ENCODE peak calls at places on chromosomes 16 and 17, in seven cellular contexts. D is neuronal stem cell, T is activated T-cell treated with anti-CD3 and anti-CD28 coated beads for 4 hours, P is RWPE1, G is AG20443, C is ecto neural progenitor cell, J is activated B cell treated with CpG ODN at 0.5 μM for 24 hours. Q is an unnamed sample.
A peak's percentile ranks its signal among the peaks of the same experiment; 100 is the strongest.

GRCh38 chr16:83968483-83968865 is 430 bp downstream of the NECAB2 start:
- DNase-seq in D (no peak), T (no peak), P (no peak), G (peak; percentile 61), C (no peak), J (no peak), Q (no peak)

GRCh38 chr16:87942680-87943079 is 6.4 kb upstream of the CA5A start:
- DNase-seq in D (no peak), T (no peak), P (no peak), G (no peak), C (no peak), J (no peak), Q (no peak)

GRCh38 chr17:33183487-33184026 is 109.5 kb downstream of the ASIC2 start:
- DNase-seq in D (no peak), T (no peak), P (no peak), G (peak; percentile 29), C (no peak), J (no peak), Q (no peak)

GRCh38 chr16:64742560-64742959 is 379.3 kb downstream of the CDH11 start:
- DNase-seq in D (no peak), T (no peak), P (no peak), G (no peak), C (no peak), J (no peak), Q (no peak)

GRCh38 chr17:78450696-78451344 is 72.4 kb downstream of the PGS1 start:
- DNase-seq in D (no peak), T (no peak), P (no peak), G (no peak), C (no peak), J (no peak), Q (no peak)

GRCh38 chr17:68461122-68461539 is 3.8 kb upstream of the WIPI1 start:
- DNase-seq in D (no peak), T (no peak), P (no peak), G (no peak), C (no peak), J (no peak), Q (no peak)

GRCh38 chr16:4272114-4272954 is 489 bp downstream of the TFAP4 start:
- DNase-seq in D (peak; percentile 51), T (no peak), P (peak; percentile 36), G (peak; percentile 48), C (no peak), J (no peak), Q (no peak)

GRCh38 chr16:27991876-27992275 is 71.6 kb downstream of the GSG1L start:
- DNase-seq in D (no peak), T (no peak), P (no peak), G (no peak), C (no peak), J (no peak), Q (no peak)

GRCh38 chr16:11613381-11614303 is 26.9 kb upstream of the LITAF start:
- DNase-seq in D (no peak), T (no peak), P (peak; percentile 90), G (no peak), C (no peak), J (no peak), Q (peak; percentile 70)

GRCh38 chr16:89174055-89174827 is 2.7 kb downstream of the CDH15 start:
- DNase-seq in D (no peak), T (no peak), P (no peak), G (no peak), C (no peak), J (no peak), Q (no peak)

GRCh38 chr17:47693667-47694017 is 319 bp upstream of the TBKBP1 start:
- DNase-seq in D (no peak), T (no peak), P (no peak), G (no peak), C (no peak), J (no peak), Q (no peak)

GRCh38 chr17:37672545-37673078 is 29.4 kb upstream of the DDX52 start:
- DNase-seq in D (no peak), T (no peak), P (no peak), G (peak; percentile 36), C (no peak), J (no peak), Q (no peak)

GRCh38 chr16:50752481-50753235 is 10.8 kb downstream of the CYLD start:
- DNase-seq in D (no peak), T (no peak), P (no peak), G (no peak), C (no peak), J (no peak), Q (no peak)

GRCh38 chr16:75074920-75075687 is 41.5 kb downstream of the LDHD start:
- DNase-seq in D (no peak), T (peak; percentile 45), P (no peak), G (no peak), C (no peak), J (peak; percentile 37), Q (no peak)